ENCODE peak calls at places on chromosomes 16 and 17, in ten cellular contexts. H is hypothalamus, I is fibroblast of the conjunctiva, J is H4, X is GM23248, E is HTR-8/SVneo, Q is cardiac muscle cell, S is NCI-H1436, T is choroid plexus epithelial cell, C is cardiac fibroblast. L is an unnamed sample.
A peak's percentile ranks its signal among the peaks of the same experiment; 100 is the strongest.

GRCh38 chr16:11871193-11871592 is 19.9 kb upstream of the RSL1D1 start:
- DNase-seq in S (no peak), X (peak; percentile 51), I (peak; percentile 22), J (no peak), Q (peak; percentile 48), T (peak; percentile 59), C (peak; percentile 51), H (no peak), E (no peak), L (no peak)

GRCh38 chr16:88353232-88353631 is 29.5 kb upstream of the ZNF469 start:
- DNase-seq in T (no peak), S (no peak), Q (no peak), J (no peak), H (no peak), E (no peak), C (no peak), X (no peak), I (no peak), L (no peak)

GRCh38 chr16:49101997-49102396 is 179.6 kb downstream of the CBLN1 start:
- DNase-seq in S (no peak), Q (no peak), T (no peak), I (no peak), X (no peak), C (no peak), E (no peak), J (no peak), H (no peak), L (no peak)

GRCh38 chr16:83615131-83615530 is 192.6 kb upstream of the HSBP1 start:
- DNase-seq in J (no peak), S (no peak), Q (no peak), H (no peak), E (no peak), C (no peak), T (no peak), I (no peak), X (peak; percentile 49), L (no peak)

GRCh38 chr16:82701302-82702022 is 74.7 kb downstream of the CDH13 start:
- DNase-seq in E (no peak), Q (peak; percentile 61), H (no peak), I (no peak), J (no peak), C (peak; percentile 64), X (peak; percentile 36), T (peak; percentile 17), S (no peak), L (no peak)

GRCh38 chr16:87186440-87186839 is 130.8 kb downstream of the C16orf95 start:
- DNase-seq in C (no peak), H (no peak), I (no peak), E (no peak), T (peak; percentile 61), J (no peak), S (no peak), X (no peak), Q (no peak), L (no peak)

GRCh38 chr17:39143552-39144093 is 7.8 kb downstream of the PLXDC1 start:
- DNase-seq in J (no peak), S (no peak), E (no peak), Q (no peak), C (no peak), H (no peak), I (no peak), T (no peak), X (peak; percentile 22), L (no peak)

GRCh38 chr16:28846933-28847273 is 755 bp upstream of the TUFM start:
- DNase-seq in Q (no peak), T (no peak), J (no peak), E (no peak), X (peak; percentile 38), H (peak; percentile 37), C (peak; percentile 25), S (peak; percentile 5), I (no peak), L (no peak)

GRCh38 chr17:57424777-57425188 is 168.5 kb downstream of the MSI2 start:
- DNase-seq in C (peak; percentile 35), Q (peak; percentile 41), S (no peak), T (peak; percentile 48), J (peak; percentile 71), E (peak; percentile 88), X (no peak), H (no peak), I (no peak), L (no peak)

GRCh38 chr16:84718-85452 is 6.9 kb downstream of the MPG start:
- DNase-seq in C (peak; percentile 94), J (peak; percentile 78), H (no peak), T (peak; percentile 88), S (no peak), I (peak; percentile 88), Q (peak; percentile 93), E (peak; percentile 79), X (peak; percentile 98), L (no peak)

GRCh38 chr17:50831430-50832064 is 3.8 kb upstream of the WFIKKN2 start:
- DNase-seq in I (no peak), T (peak; percentile 34), E (no peak), Q (peak; percentile 68), H (no peak), J (no peak), C (peak; percentile 70), X (no peak), S (no peak), L (no peak)

GRCh38 chr16:58413359-58413758 is 21.1 kb downstream of the GINS3 start:
- DNase-seq in T (no peak), X (no peak), Q (no peak), J (no peak), E (no peak), S (no peak), C (no peak), H (no peak), I (no peak), L (no peak)

GRCh38 chr16:6122401-6122800 is 1024.8 kb upstream of the EEF2KMT start:
- DNase-seq in E (no peak), T (no peak), S (no peak), Q (no peak), C (no peak), J (no peak), X (no peak), I (no peak), H (no peak), L (no peak)

GRCh38 chr17:69802045-69802740 is 272.8 kb upstream of the KCNJ16 start:
- DNase-seq in S (no peak), T (no peak), C (no peak), X (no peak), Q (no peak), H (no peak), J (no peak), I (no peak), E (no peak), L (no peak)

L was measured in CD4-positive, alpha-beta T cell.